ENCODE peak calls at places on chromosomes 3 and 15, in five cellular contexts. One of them, this sample, is unnamed.
A peak's percentile ranks its signal among the peaks of the same experiment; 100 is the strongest.

GRCh38 chr3:45972534-45973402 is 22.9 kb downstream of the FYCO1 start:
- DNase-seq in neural progenitor cell: no peak
- DNase-seq in astrocyte of the cerebellum: peak; percentile 78
- DNase-seq in tibial nerve: no peak
- DNase-seq in fibroblast of mammary gland: peak; percentile 93
- DNase-seq in this sample: no peak

GRCh38 chr15:65766422-65767263 is 25.4 kb downstream of the DENND4A start:
- DNase-seq in astrocyte of the cerebellum: no peak
- DNase-seq in neural progenitor cell: no peak
- DNase-seq in fibroblast of mammary gland: peak; percentile 12
- DNase-seq in tibial nerve: no peak
- DNase-seq in this sample: no peak

GRCh38 chr3:151398895-151399294 is 14.3 kb upstream of the P2RY12 start:
- DNase-seq in astrocyte of the cerebellum: no peak
- DNase-seq in neural progenitor cell: no peak
- DNase-seq in fibroblast of mammary gland: no peak
- DNase-seq in tibial nerve: no peak
- DNase-seq in this sample: no peak

GRCh38 chr3:153173758-153174516 is 11.9 kb downstream of the RAP2B start:
- DNase-seq in fibroblast of mammary gland: peak; percentile 74
- DNase-seq in neural progenitor cell: no peak
- DNase-seq in tibial nerve: no peak
- DNase-seq in astrocyte of the cerebellum: no peak
- DNase-seq in this sample: no peak

GRCh38 chr3:43015572-43016512 is 36.7 kb downstream of the GASK1A start:
- DNase-seq in fibroblast of mammary gland: no peak
- DNase-seq in neural progenitor cell: no peak
- DNase-seq in astrocyte of the cerebellum: no peak
- DNase-seq in tibial nerve: no peak
- DNase-seq in this sample: no peak

GRCh38 chr15:69782809-69783208 is 314.9 kb downstream of the TLE3 start:
- DNase-seq in fibroblast of mammary gland: no peak
- DNase-seq in neural progenitor cell: no peak
- DNase-seq in tibial nerve: no peak
- DNase-seq in astrocyte of the cerebellum: no peak
- DNase-seq in this sample: no peak

GRCh38 chr3:160012108-160012507 is 23.5 kb downstream of the IL12A start:
- DNase-seq in astrocyte of the cerebellum: no peak
- DNase-seq in neural progenitor cell: no peak
- DNase-seq in tibial nerve: no peak
- DNase-seq in fibroblast of mammary gland: no peak
- DNase-seq in this sample: no peak

GRCh38 chr3:129116482-129116946 is 5.1 kb downstream of the RAB43 start:
- DNase-seq in fibroblast of mammary gland: no peak
- DNase-seq in astrocyte of the cerebellum: no peak
- DNase-seq in tibial nerve: no peak
- DNase-seq in neural progenitor cell: peak; percentile 22
- DNase-seq in this sample: no peak

GRCh38 chr15:91769919-91770318 is 83.6 kb upstream of the SLCO3A1 start:
- DNase-seq in tibial nerve: no peak
- DNase-seq in fibroblast of mammary gland: no peak
- DNase-seq in neural progenitor cell: no peak
- DNase-seq in astrocyte of the cerebellum: no peak
- DNase-seq in this sample: no peak

GRCh38 chr3:24145981-24146822 is 201.1 kb downstream of the NR1D2 start:
- DNase-seq in astrocyte of the cerebellum: peak; percentile 36
- DNase-seq in fibroblast of mammary gland: peak; percentile 91
- DNase-seq in neural progenitor cell: no peak
- DNase-seq in tibial nerve: no peak
- DNase-seq in this sample: no peak

GRCh38 chr3:44825264-44825925 is 36.3 kb upstream of the TMEM42 start:
- DNase-seq in tibial nerve: no peak
- DNase-seq in astrocyte of the cerebellum: no peak
- DNase-seq in fibroblast of mammary gland: peak; percentile 75
- DNase-seq in neural progenitor cell: no peak
- DNase-seq in this sample: no peak

GRCh38 chr3:25396251-25396650 is 31.8 kb upstream of the RARB start:
- DNase-seq in astrocyte of the cerebellum: no peak
- DNase-seq in tibial nerve: no peak
- DNase-seq in neural progenitor cell: no peak
- DNase-seq in fibroblast of mammary gland: no peak
- DNase-seq in this sample: no peak

GRCh38 chr3:195270350-195271115 is 426 bp downstream of the XXYLT1 start:
- DNase-seq in tibial nerve: no peak
- DNase-seq in astrocyte of the cerebellum: no peak
- DNase-seq in fibroblast of mammary gland: peak; percentile 29
- DNase-seq in neural progenitor cell: peak; percentile 91
- DNase-seq in this sample: no peak

GRCh38 chr3:51591231-51591630 is 52.7 kb downstream of the RAD54L2 start:
- DNase-seq in tibial nerve: no peak
- DNase-seq in neural progenitor cell: no peak
- DNase-seq in fibroblast of mammary gland: peak; percentile 31
- DNase-seq in astrocyte of the cerebellum: no peak
- DNase-seq in this sample: no peak

GRCh38 chr3:60229502-60229901 is 1021.8 kb downstream of the FHIT start:
- DNase-seq in neural progenitor cell: no peak
- DNase-seq in fibroblast of mammary gland: no peak
- DNase-seq in astrocyte of the cerebellum: no peak
- DNase-seq in tibial nerve: no peak
- DNase-seq in this sample: no peak

GRCh38 chr3:129746629-129747028 is 140.2 kb upstream of the PLXND1 start:
- DNase-seq in fibroblast of mammary gland: no peak
- DNase-seq in astrocyte of the cerebellum: no peak
- DNase-seq in tibial nerve: no peak
- DNase-seq in neural progenitor cell: no peak
- DNase-seq in this sample: no peak

GRCh38 chr15:48285329-48286214 is 45.7 kb upstream of the DUT start:
- DNase-seq in astrocyte of the cerebellum: peak; percentile 97
- DNase-seq in neural progenitor cell: peak; percentile 79
- DNase-seq in fibroblast of mammary gland: peak; percentile 86
- DNase-seq in tibial nerve: no peak
- DNase-seq in this sample: no peak

GRCh38 chr3:13727890-13728289 is 152.0 kb downstream of the WNT7A start:
- DNase-seq in astrocyte of the cerebellum: no peak
- DNase-seq in tibial nerve: no peak
- DNase-seq in fibroblast of mammary gland: no peak
- DNase-seq in neural progenitor cell: no peak
- DNase-seq in this sample: no peak

GRCh38 chr15:67161881-67162280 is 92.6 kb downstream of the AAGAB start:
- DNase-seq in astrocyte of the cerebellum: no peak
- DNase-seq in fibroblast of mammary gland: peak; percentile 52
- DNase-seq in neural progenitor cell: no peak
- DNase-seq in tibial nerve: no peak
- DNase-seq in this sample: no peak

GRCh38 chr15:38562278-38562677 is 2.3 kb downstream of the RASGRP1 start:
- DNase-seq in tibial nerve: no peak
- DNase-seq in astrocyte of the cerebellum: no peak
- DNase-seq in neural progenitor cell: no peak
- DNase-seq in fibroblast of mammary gland: no peak
- DNase-seq in this sample: no peak

GRCh38 chr3:122646146-122646988 is 34.3 kb upstream of the PARP14 start:
- DNase-seq in fibroblast of mammary gland: no peak
- DNase-seq in tibial nerve: no peak
- DNase-seq in neural progenitor cell: no peak
- DNase-seq in astrocyte of the cerebellum: no peak
- DNase-seq in this sample: no peak

GRCh38 chr3:111763968-111764367 is 95.1 kb upstream of the PHLDB2 start:
- DNase-seq in tibial nerve: no peak
- DNase-seq in astrocyte of the cerebellum: no peak
- DNase-seq in fibroblast of mammary gland: peak; percentile 77
- DNase-seq in neural progenitor cell: no peak
- DNase-seq in this sample: no peak

GRCh38 chr15:74789171-74789627 is 7.3 kb downstream of the CSK start:
- DNase-seq in fibroblast of mammary gland: no peak
- DNase-seq in neural progenitor cell: no peak
- DNase-seq in astrocyte of the cerebellum: no peak
- DNase-seq in tibial nerve: no peak
- DNase-seq in this sample: no peak

GRCh38 chr15:80556694-80557367 is 138.3 kb upstream of the ABHD17C start:
- DNase-seq in fibroblast of mammary gland: peak; percentile 88
- DNase-seq in astrocyte of the cerebellum: no peak
- DNase-seq in neural progenitor cell: no peak
- DNase-seq in tibial nerve: no peak
- DNase-seq in this sample: no peak

GRCh38 chr15:91942676-91943417 is 89.3 kb downstream of the SLCO3A1 start:
- DNase-seq in neural progenitor cell: no peak
- DNase-seq in tibial nerve: peak; percentile 70
- DNase-seq in astrocyte of the cerebellum: peak; percentile 68
- DNase-seq in fibroblast of mammary gland: peak; percentile 95
- DNase-seq in this sample: peak; percentile 8

GRCh38 chr15:23564798-23565394 is 578 bp upstream of the MKRN3 start:
- DNase-seq in tibial nerve: no peak
- DNase-seq in astrocyte of the cerebellum: no peak
- DNase-seq in fibroblast of mammary gland: no peak
- DNase-seq in neural progenitor cell: peak; percentile 56
- DNase-seq in this sample: no peak

GRCh38 chr15:40334541-40334940 is 6.2 kb downstream of the CCDC9B start:
- DNase-seq in fibroblast of mammary gland: no peak
- DNase-seq in tibial nerve: no peak
- DNase-seq in neural progenitor cell: no peak
- DNase-seq in astrocyte of the cerebellum: no peak
- DNase-seq in this sample: no peak

GRCh38 chr3:62096521-62096920 is 276.8 kb downstream of the FEZF2 start:
- DNase-seq in tibial nerve: no peak
- DNase-seq in astrocyte of the cerebellum: no peak
- DNase-seq in neural progenitor cell: no peak
- DNase-seq in fibroblast of mammary gland: no peak
- DNase-seq in this sample: no peak

GRCh38 chr3:62095080-62095479 is 278.3 kb downstream of the FEZF2 start:
- DNase-seq in astrocyte of the cerebellum: no peak
- DNase-seq in neural progenitor cell: no peak
- DNase-seq in fibroblast of mammary gland: no peak
- DNase-seq in tibial nerve: no peak
- DNase-seq in this sample: no peak

GRCh38 chr3:62095756-62096155 is 277.6 kb downstream of the FEZF2 start:
- DNase-seq in astrocyte of the cerebellum: no peak
- DNase-seq in tibial nerve: no peak
- DNase-seq in neural progenitor cell: no peak
- DNase-seq in fibroblast of mammary gland: no peak
- DNase-seq in this sample: no peak

GRCh38 chr3:62098646-62099365 is 274.5 kb downstream of the FEZF2 start:
- DNase-seq in tibial nerve: no peak
- DNase-seq in fibroblast of mammary gland: no peak
- DNase-seq in astrocyte of the cerebellum: no peak
- DNase-seq in neural progenitor cell: no peak
- DNase-seq in this sample: no peak

GRCh38 chr3:62097121-62097520 is 276.2 kb downstream of the FEZF2 start:
- DNase-seq in astrocyte of the cerebellum: no peak
- DNase-seq in tibial nerve: no peak
- DNase-seq in fibroblast of mammary gland: peak; percentile 67
- DNase-seq in neural progenitor cell: no peak
- DNase-seq in this sample: no peak
- H3K4me3 ChIP-seq in astrocyte of the cerebellum: no peak overlapping the region
- H3K4me3 ChIP-seq in tibial nerve: no peak overlapping the region
- H3K4me3 ChIP-seq in fibroblast of mammary gland: no peak overlapping the region
- H3K4me3 ChIP-seq in neural progenitor cell: no peak overlapping the region
- H3K4me3 ChIP-seq in this sample: no peak overlapping the region

GRCh38 chr15:52710710-52711107 is 31.5 kb upstream of the ATOSA start:
- DNase-seq in fibroblast of mammary gland: no peak
- DNase-seq in tibial nerve: no peak
- DNase-seq in astrocyte of the cerebellum: no peak
- DNase-seq in neural progenitor cell: no peak
- DNase-seq in this sample: no peak

GRCh38 chr15:52714968-52715367 is 35.8 kb upstream of the ATOSA start:
- DNase-seq in fibroblast of mammary gland: no peak
- DNase-seq in astrocyte of the cerebellum: no peak
- DNase-seq in tibial nerve: no peak
- DNase-seq in neural progenitor cell: no peak
- DNase-seq in this sample: no peak

GRCh38 chr15:52710050-52710709 is 31.0 kb upstream of the ATOSA start:
- DNase-seq in tibial nerve: no peak
- DNase-seq in neural progenitor cell: no peak
- DNase-seq in fibroblast of mammary gland: peak; percentile 15
- DNase-seq in astrocyte of the cerebellum: no peak
- DNase-seq in this sample: no peak

GRCh38 chr15:52706091-52706490 is 26.9 kb upstream of the ATOSA start:
- DNase-seq in astrocyte of the cerebellum: no peak
- DNase-seq in fibroblast of mammary gland: peak; percentile 57
- DNase-seq in tibial nerve: no peak
- DNase-seq in neural progenitor cell: no peak
- DNase-seq in this sample: no peak

GRCh38 chr15:52709172-52709979 is 30.2 kb upstream of the ATOSA start:
- DNase-seq in fibroblast of mammary gland: no peak
- DNase-seq in neural progenitor cell: peak; percentile 89
- DNase-seq in tibial nerve: no peak
- DNase-seq in astrocyte of the cerebellum: no peak
- DNase-seq in this sample: no peak
- H3K4me3 ChIP-seq in fibroblast of mammary gland: no peak overlapping the region
- H3K4me3 ChIP-seq in neural progenitor cell: peak overlapping the region; percentile 44
- H3K4me3 ChIP-seq in tibial nerve: no peak overlapping the region
- H3K4me3 ChIP-seq in astrocyte of the cerebellum: no peak overlapping the region
- H3K4me3 ChIP-seq in this sample: no peak overlapping the region

DNA sequence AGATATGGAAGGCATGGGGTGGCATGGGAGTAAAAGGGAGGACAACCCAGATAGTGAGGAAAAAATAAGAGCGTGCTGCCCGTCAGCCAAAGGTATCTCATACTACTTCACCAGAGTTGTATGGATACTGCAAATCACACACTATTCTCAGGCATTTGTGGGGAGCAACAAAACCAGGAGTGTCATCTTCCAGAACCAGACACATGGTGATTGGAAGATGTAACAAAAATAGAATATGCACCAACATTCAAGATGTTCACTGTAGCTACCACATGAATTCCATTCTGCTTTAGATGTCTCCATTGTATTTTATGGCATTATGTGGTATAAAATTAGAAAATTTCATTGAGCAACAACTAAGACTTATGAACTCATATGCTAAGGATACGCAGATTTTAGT is 34.9 kb downstream of the CD47 start:
- DNase-seq in neural progenitor cell: no peak
- DNase-seq in astrocyte of the cerebellum: no peak
- DNase-seq in tibial nerve: no peak
- DNase-seq in fibroblast of mammary gland: no peak
- DNase-seq in this sample: no peak
- H3K4me3 ChIP-seq in neural progenitor cell: no peak overlapping the region
- H3K4me3 ChIP-seq in astrocyte of the cerebellum: no peak overlapping the region
- H3K4me3 ChIP-seq in tibial nerve: no peak overlapping the region
- H3K4me3 ChIP-seq in fibroblast of mammary gland: no peak overlapping the region
- H3K4me3 ChIP-seq in this sample: no peak overlapping the region

GRCh38 chr3:126212250-126212628 is 31.9 kb upstream of the ALDH1L1 start:
- DNase-seq in astrocyte of the cerebellum: no peak
- DNase-seq in neural progenitor cell: no peak
- DNase-seq in tibial nerve: no peak
- DNase-seq in fibroblast of mammary gland: no peak
- DNase-seq in this sample: no peak
- H3K4me3 ChIP-seq in astrocyte of the cerebellum: no peak overlapping the region
- H3K4me3 ChIP-seq in neural progenitor cell: no peak overlapping the region
- H3K4me3 ChIP-seq in tibial nerve: no peak overlapping the region
- H3K4me3 ChIP-seq in fibroblast of mammary gland: no peak overlapping the region
- H3K4me3 ChIP-seq in this sample: no peak overlapping the region